ENCODE peak calls at places on chromosomes 6 and 20, in four cellular contexts. One of them, this sample, is unnamed.

GRCh38 chr6:166911248-166911677 is 45.1 kb downstream of the RNASET2 start:
- DNase-seq in H1: no peak
- DNase-seq in K562: no peak
- DNase-seq in GM12878: no peak
- DNase-seq in this sample: no peak

GRCh38 chr6:12163149-12163548 is 127.0 kb upstream of the EDN1 start:
- DNase-seq in GM12878: no peak
- DNase-seq in H1: no peak
- DNase-seq in K562: no peak
- DNase-seq in this sample: no peak

GRCh38 chr6:125931733-125932450 is 24.7 kb upstream of the HINT3 start:
- DNase-seq in GM12878: peak; percentile 42
- DNase-seq in H1: no peak
- DNase-seq in K562: no peak
- DNase-seq in this sample: no peak

GRCh38 chr6:12280901-12281300 is 9.3 kb upstream of the EDN1 start:
- DNase-seq in K562: no peak
- DNase-seq in H1: no peak
- DNase-seq in GM12878: no peak
- DNase-seq in this sample: no peak

GRCh38 chr6:8785223-8785622 is 349.9 kb upstream of the SLC35B3 start:
- DNase-seq in H1: no peak
- DNase-seq in GM12878: no peak
- DNase-seq in K562: no peak
- DNase-seq in this sample: no peak

GRCh38 chr6:31285982-31286381 is 14.1 kb upstream of the HLA-C start:
- DNase-seq in H1: no peak
- DNase-seq in GM12878: no peak
- DNase-seq in K562: no peak
- DNase-seq in this sample: no peak

GRCh38 chr6:44072959-44073611 is 54.2 kb downstream of the MRPL14 start:
- DNase-seq in K562: peak; percentile 96
- DNase-seq in H1: no peak
- DNase-seq in GM12878: no peak
- DNase-seq in this sample: peak; percentile 82

GRCh38 chr6:82955841-82956240 is 109.8 kb downstream of the UBE3D start:
- DNase-seq in H1: no peak
- DNase-seq in K562: no peak
- DNase-seq in GM12878: no peak
- DNase-seq in this sample: no peak

GRCh38 chr6:39137235-39137634 is 22.2 kb upstream of the SAYSD1 start:
- DNase-seq in K562: peak; percentile 63
- DNase-seq in H1: no peak
- DNase-seq in GM12878: no peak
- DNase-seq in this sample: peak; percentile 54

GRCh38 chr20:17626217-17627007 is 55.6 kb downstream of the RRBP1 start:
- DNase-seq in GM12878: no peak
- DNase-seq in K562: no peak
- DNase-seq in H1: no peak
- DNase-seq in this sample: no peak

GRCh38 chr6:33423777-33424176 is 3.9 kb downstream of the SYNGAP1 start:
- DNase-seq in GM12878: no peak
- DNase-seq in H1: no peak
- DNase-seq in K562: no peak
- DNase-seq in this sample: no peak
- TF ChIP-seq BRCA1 in GM12878: no peak
- TF ChIP-seq BRCA1 in H1: no peak
- TF ChIP-seq BRCA1 in K562: no peak
- TF ChIP-seq BRCA1 in this sample: no peak

GRCh38 chr20:59602546-59603080 is 1.7 kb upstream of the PHACTR3 start:
- DNase-seq in K562: no peak
- DNase-seq in GM12878: no peak
- DNase-seq in H1: no peak
- DNase-seq in this sample: no peak
- TF ChIP-seq BRCA1 in K562: no peak
- TF ChIP-seq BRCA1 in GM12878: no peak
- TF ChIP-seq BRCA1 in H1: no peak
- TF ChIP-seq BRCA1 in this sample: no peak

GRCh38 chr6:78611097-78611625 is 256.2 kb upstream of the IRAK1BP1 start:
- DNase-seq in H1: no peak
- DNase-seq in K562: no peak
- DNase-seq in GM12878: no peak
- DNase-seq in this sample: no peak

GRCh38 chr6:78607188-78607587 is 260.2 kb upstream of the IRAK1BP1 start:
- DNase-seq in H1: no peak
- DNase-seq in K562: no peak
- DNase-seq in GM12878: no peak
- DNase-seq in this sample: no peak

GRCh38 chr6:78605909-78606446 is 261.4 kb upstream of the IRAK1BP1 start:
- DNase-seq in K562: no peak
- DNase-seq in H1: no peak
- DNase-seq in GM12878: no peak
- DNase-seq in this sample: no peak
- TF ChIP-seq BRCA1 in K562: no peak
- TF ChIP-seq BRCA1 in H1: no peak
- TF ChIP-seq BRCA1 in GM12878: no peak
- TF ChIP-seq BRCA1 in this sample: no peak

DNA sequence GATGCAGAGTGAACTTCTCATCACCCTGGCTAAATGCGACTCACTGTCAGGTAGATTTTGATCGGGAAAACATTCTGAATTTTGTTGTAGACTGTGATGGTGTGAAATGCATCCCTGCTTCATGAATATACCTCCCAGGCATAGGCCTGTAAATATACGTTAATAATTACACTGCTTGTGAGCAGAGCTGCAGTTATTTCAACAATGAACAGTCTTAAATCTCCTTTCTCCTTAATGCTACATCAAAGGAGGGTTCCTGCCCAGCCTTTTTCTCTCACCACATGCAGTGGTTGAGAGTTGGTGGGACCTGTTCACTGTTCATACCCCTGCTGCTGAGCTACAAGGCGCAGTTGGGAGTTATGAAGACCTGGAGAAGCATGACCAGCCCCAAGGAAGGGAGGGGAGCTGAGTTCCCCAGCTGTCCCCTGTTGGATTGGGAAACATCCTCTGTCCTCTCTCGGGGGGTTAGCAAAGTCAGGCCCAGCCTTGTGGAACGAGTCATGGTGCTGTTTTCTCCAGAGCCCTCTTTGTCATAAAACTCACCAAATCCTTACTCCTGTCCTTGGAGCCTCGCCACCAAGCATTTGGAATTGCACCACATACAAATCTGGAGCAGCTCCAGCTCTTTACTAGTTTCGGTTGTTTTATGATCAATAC is 111.8 kb upstream of the FOXQ1 start:
- DNase-seq in GM12878: no peak
- DNase-seq in H1: no peak
- DNase-seq in K562: no peak
- DNase-seq in this sample: no peak
- TF ChIP-seq BRCA1 in GM12878: no peak
- TF ChIP-seq BRCA1 in H1: no peak
- TF ChIP-seq BRCA1 in K562: no peak
- TF ChIP-seq BRCA1 in this sample: no peak

DNA sequence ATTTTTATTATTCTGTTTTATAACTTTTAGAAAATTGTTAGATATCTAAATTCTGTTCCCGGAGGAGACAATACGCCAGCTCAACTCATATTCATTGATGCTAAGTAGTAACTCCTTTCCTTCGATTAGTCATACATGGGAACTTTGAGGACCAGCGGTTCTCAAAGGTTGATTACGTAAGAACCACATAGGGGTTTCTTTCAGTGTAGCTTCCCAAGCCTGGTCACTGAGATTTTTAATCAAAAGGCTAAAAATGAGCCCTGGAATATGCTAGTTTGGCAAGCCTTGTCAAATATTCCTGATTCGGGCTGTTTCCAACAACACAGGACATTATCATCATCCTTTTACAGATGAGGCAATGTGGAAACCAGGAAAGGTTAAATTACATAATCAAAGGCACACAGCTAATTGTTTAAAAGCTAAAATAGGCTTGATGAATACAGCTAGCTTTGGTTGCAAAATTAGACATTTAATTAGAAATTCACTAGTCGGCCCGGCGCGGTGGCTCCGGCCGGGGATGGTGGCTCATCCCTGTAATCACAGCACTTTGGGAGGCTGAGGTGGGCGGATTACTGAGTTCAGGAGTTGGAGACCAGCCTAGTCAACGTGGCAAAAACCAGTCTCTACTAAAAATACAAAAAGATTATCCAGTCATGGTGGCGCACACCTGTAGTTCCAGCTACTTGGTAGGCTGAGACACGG is 14.6 kb upstream of the MEI4 start:
- DNase-seq in K562: no peak
- DNase-seq in H1: no peak
- DNase-seq in GM12878: no peak
- DNase-seq in this sample: no peak
- TF ChIP-seq BRCA1 in K562: no peak
- TF ChIP-seq BRCA1 in H1: no peak
- TF ChIP-seq BRCA1 in GM12878: no peak
- TF ChIP-seq BRCA1 in this sample: no peak

GRCh38 chr6:41503841-41504525 is 42.2 kb upstream of the FOXP4 start:
- DNase-seq in GM12878: no peak
- DNase-seq in H1: no peak
- DNase-seq in K562: no peak
- DNase-seq in this sample: peak; percentile 52
- TF ChIP-seq BRCA1 in GM12878: no peak
- TF ChIP-seq BRCA1 in H1: no peak
- TF ChIP-seq BRCA1 in K562: no peak
- TF ChIP-seq BRCA1 in this sample: no peak

This sample was measured in HepG2.